ENCODE peak calls at places on chromosomes 4 and X, in six cellular contexts. A is aorta, U is tibial nerve, Y is WERI-Rb-1, W is esophagus squamous epithelium, B is adrenal gland. N is an unnamed sample. For H3K36me3, the result is how much of the 10 kb centered on the place peaks cover.

GRCh38 chr4:123478859-123479345 is 82.3 kb downstream of the SPRY1 start:
- DNase-seq in A (no peak), Y (no peak), W (no peak), B (no peak), U (no peak), N (peak)

GRCh38 chrX:27598312-27598711 is 8.2 kb downstream of the DCAF8L2 start:
- DNase-seq in B (no peak), U (no peak), W (no peak), Y (no peak), A (no peak), N (no peak)

GRCh38 chr4:95963456-95963855 is 123.6 kb downstream of the PDHA2 start:
- DNase-seq in W (no peak), B (no peak), Y (no peak), A (no peak), U (no peak), N (no peak)

GRCh38 chr4:173334891-173335754 is 965 bp upstream of the HMGB2 start:
- DNase-seq in W (no peak), B (peak), U (no peak), Y (peak), A (peak), N (peak)

GRCh38 chr4:105715692-105716278 is 7.2 kb downstream of the GSTCD start:
- DNase-seq in B (no peak), U (no peak), A (no peak), Y (no peak), W (no peak), N (no peak)

GRCh38 chr4:55138367-55138766 is 13.0 kb upstream of the KDR start:
- DNase-seq in W (no peak), B (no peak), U (no peak), A (no peak), Y (no peak), N (no peak)

GRCh38 chr4:100095729-100096595 is 94.3 kb downstream of the DDIT4L start:
- DNase-seq in A (peak), U (peak), W (no peak), B (peak), Y (peak), N (peak)

GRCh38 chr4:73984736-73985527 is 3.1 kb downstream of the PPBP start:
- DNase-seq in B (no peak), U (no peak), A (no peak), Y (no peak), W (no peak), N (no peak)

GRCh38 chr4:89995006-89995405 is 100.4 kb downstream of the MMRN1 start:
- DNase-seq in A (no peak), Y (no peak), B (no peak), W (no peak), U (no peak), N (no peak)

GRCh38 chr4:25169446-25169845 is 9.2 kb upstream of the SEPSECS start:
- DNase-seq in U (no peak), A (no peak), W (no peak), B (no peak), Y (no peak), N (no peak)
- H3K36me3 ChIP-seq in U (under half), A (under half), W (under half), B (under half), Y (under half), N (under half)

DNA sequence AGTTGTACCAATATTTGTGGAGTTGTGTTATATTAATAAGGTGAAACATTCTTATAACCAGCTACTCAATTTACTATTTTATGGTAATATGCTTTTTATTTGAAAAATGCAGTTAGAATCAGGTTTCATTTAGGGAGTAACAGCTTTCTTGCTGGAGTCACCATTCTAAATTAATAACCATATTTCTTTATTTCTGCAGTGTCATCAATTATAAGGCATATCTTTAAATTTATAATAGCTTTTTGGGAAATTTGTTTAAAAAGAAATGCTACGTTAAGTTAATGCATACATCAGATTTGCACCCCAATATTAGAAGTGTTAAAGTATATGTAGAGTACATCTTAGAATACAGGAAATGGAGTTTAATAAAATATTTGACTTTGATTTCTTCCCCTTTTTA is 18.9 kb downstream of the USP38 start:
- DNase-seq in W (no peak), A (no peak), U (no peak), B (no peak), Y (no peak), N (no peak)
- H3K36me3 ChIP-seq in W (under half), A (under half), U (under half), B (under half), Y (half or more), N (under half)

GRCh38 chr4:2741626-2742025 is 14.5 kb downstream of the TNIP2 start:
- DNase-seq in B (no peak), U (no peak), W (no peak), Y (no peak), A (peak), N (no peak)
- H3K36me3 ChIP-seq in B (under half), U (under half), W (under half), Y (under half), A (under half), N (under half)

GRCh38 chrX:53571494-53571893 is 115.0 kb downstream of the HUWE1 start:
- DNase-seq in B (no peak), A (no peak), Y (no peak), U (no peak), W (no peak), N (no peak)
- H3K36me3 ChIP-seq in B (under half), A (under half), Y (half or more), U (under half), W (under half), N (under half)

N was measured in upper lobe of left lung.